ENCODE peak calls at places on chromosomes 5 and 9, in four cellular contexts. D, G, K and Q are unnamed samples.

GRCh38 chr5:58263291-58263690 is 196.6 kb downstream of the PLK2 start:
- DNase-seq in G (no peak), K (no peak), D (no peak), Q (no peak)

GRCh38 chr9:98317134-98317857 is 61.8 kb upstream of the TBC1D2 start:
- DNase-seq in K (no peak), D (no peak), G (no peak), Q (no peak)

GRCh38 chr5:17443333-17444125 is 54.5 kb upstream of the TAF11L2 start:
- DNase-seq in D (no peak), K (no peak), G (no peak), Q (no peak)

GRCh38 chr5:172637122-172637580 is 3.9 kb upstream of the NEURL1B start:
- DNase-seq in K (no peak), G (no peak), D (no peak), Q (no peak)

GRCh38 chr5:171850354-171850947 is 64.8 kb downstream of the SMIM23 start:
- DNase-seq in D (peak), G (peak), K (peak), Q (no peak)

GRCh38 chr9:7094052-7094451 is 336.3 kb downstream of the KDM4C start:
- DNase-seq in G (no peak), D (no peak), K (peak), Q (no peak)

GRCh38 chr9:40911647-40912046 is 216.8 kb downstream of the FOXD4L6 start:
- DNase-seq in G (no peak), D (no peak), K (no peak), Q (no peak)

GRCh38 chr5:5126444-5126843 is 13.7 kb upstream of the ADAMTS16 start:
- DNase-seq in K (no peak), G (no peak), D (no peak), Q (no peak)

GRCh38 chr5:58444805-58445204 is 15.1 kb downstream of the PLK2 start:
- DNase-seq in K (no peak), G (no peak), D (no peak), Q (no peak)

GRCh38 chr5:98773214-98773463 is 324 bp upstream of the RGMB start:
- DNase-seq in G (no peak), D (no peak), K (no peak), Q (peak)

GRCh38 chr9:81591791-81592190 is 97.6 kb downstream of the TLE1 start:
- DNase-seq in G (no peak), K (no peak), D (no peak), Q (no peak)

GRCh38 chr9:22331533-22331932 is 115.1 kb upstream of the DMRTA1 start:
- DNase-seq in D (no peak), K (no peak), G (no peak), Q (no peak)

GRCh38 chr9:79764377-79764776 is 192.6 kb downstream of the TLE4 start:
- DNase-seq in K (no peak), D (no peak), G (no peak), Q (no peak)

GRCh38 chr9:4117835-4118610 is 181.8 kb downstream of the GLIS3 start:
- DNase-seq in D (no peak), K (peak), G (peak), Q (no peak)

GRCh38 chr5:125412561-125413535 is 666.4 kb upstream of the ZNF608 start:
- DNase-seq in D (no peak), K (peak), G (no peak), Q (no peak)

GRCh38 chr9:81371824-81372223 is 317.5 kb downstream of the TLE1 start:
- DNase-seq in K (no peak), G (no peak), D (no peak), Q (no peak)

GRCh38 chr5:84242286-84242685 is 142.4 kb downstream of the EDIL3 start:
- DNase-seq in K (no peak), G (no peak), D (no peak), Q (no peak)

GRCh38 chr5:74154526-74154925 is 486.0 kb downstream of the ENC1 start:
- DNase-seq in K (no peak), G (no peak), D (no peak), Q (no peak)

GRCh38 chr5:1538276-1538675 is 14.5 kb upstream of the LPCAT1 start:
- DNase-seq in K (no peak), D (no peak), G (no peak), Q (no peak)

GRCh38 chr9:71249729-71250317 is 128.4 kb upstream of the TRPM3 start:
- DNase-seq in K (peak), G (peak), D (peak), Q (peak)

GRCh38 chr5:14038341-14038959 is 94.0 kb upstream of the DNAH5 start:
- DNase-seq in G (peak), K (peak), D (peak), Q (peak)

GRCh38 chr5:133328800-133329199 is 277.0 kb downstream of the HSPA4 start:
- DNase-seq in G (no peak), D (no peak), K (no peak), Q (no peak)

GRCh38 chr5:151718653-151719052 is 31.9 kb upstream of the SPARC start:
- DNase-seq in G (no peak), K (no peak), D (no peak), Q (no peak)

GRCh38 chr5:150066901-150067396 is 19.4 kb downstream of the CSF1R start:
- DNase-seq in G (no peak), K (no peak), D (no peak), Q (no peak)

GRCh38 chr5:67511911-67512310 is 315.3 kb upstream of the CD180 start:
- DNase-seq in G (no peak), K (no peak), D (no peak), Q (no peak)

GRCh38 chr9:91811024-91811909 is 138.8 kb downstream of the ROR2 start:
- DNase-seq in G (no peak), K (no peak), D (no peak), Q (no peak)

GRCh38 chr5:181255276-181255675 is 5.7 kb downstream of the TRIM52 start:
- DNase-seq in G (no peak), D (no peak), K (no peak), Q (no peak)

GRCh38 chr5:133675376-133676154 is 63.2 kb upstream of the FSTL4 start:
- DNase-seq in G (no peak), K (no peak), D (no peak), Q (no peak)

GRCh38 chr9:38413283-38413682 is 11.0 kb downstream of the IGFBPL1 start:
- DNase-seq in D (no peak), K (no peak), G (no peak), Q (no peak)

GRCh38 chr9:90799271-90799860 is 2.3 kb upstream of the SYK start:
- DNase-seq in D (no peak), G (no peak), K (no peak), Q (no peak)
- TF ChIP-seq TCF7L2 in D (no peak), G (no peak), K (no peak), Q (no peak)

DNA sequence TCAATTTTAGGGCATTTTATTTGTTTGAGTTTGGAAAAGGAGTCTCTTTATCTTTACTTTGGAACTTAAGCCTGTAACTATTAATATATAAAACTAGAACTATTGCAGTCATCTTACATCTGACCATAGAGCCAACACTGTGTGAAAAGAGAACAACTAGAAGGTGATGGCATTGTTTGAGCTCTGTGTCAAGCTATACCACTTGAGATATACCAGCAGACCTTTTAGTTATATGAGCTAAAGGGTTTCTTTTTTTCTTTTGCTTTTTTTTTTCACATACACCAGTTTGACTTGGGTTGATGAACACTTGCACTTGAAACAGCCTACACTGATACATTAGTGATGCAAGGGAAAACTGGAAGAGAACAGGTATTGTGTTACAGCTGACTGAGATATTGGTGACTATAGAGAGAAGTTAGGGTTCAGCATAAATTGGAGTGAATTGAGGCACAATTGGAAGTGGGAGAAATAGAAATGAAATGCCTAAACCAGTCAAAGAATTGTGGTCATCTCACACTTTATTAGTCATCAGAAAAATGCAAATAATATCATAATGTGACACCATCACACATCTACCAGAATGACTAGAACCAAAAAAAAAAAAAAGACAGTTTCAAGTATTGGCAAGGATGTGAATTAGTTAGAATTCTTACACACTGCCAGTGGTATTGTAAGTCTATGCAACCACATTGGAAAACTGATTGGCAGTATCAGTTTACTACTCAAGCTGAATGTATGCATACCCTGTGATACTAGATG is 60.9 kb downstream of the ADRB2 start:
- DNase-seq in K (no peak), G (no peak), D (no peak), Q (no peak)
- TF ChIP-seq TCF7L2 in K (no peak), G (no peak), D (no peak), Q (no peak)

GRCh38 chr5:131496400-131496713 is 138.7 kb downstream of the RAPGEF6 start:
- DNase-seq in K (no peak), D (no peak), G (no peak), Q (no peak)
- TF ChIP-seq TCF7L2 in K (no peak), D (no peak), G (no peak), Q (no peak)

DNA sequence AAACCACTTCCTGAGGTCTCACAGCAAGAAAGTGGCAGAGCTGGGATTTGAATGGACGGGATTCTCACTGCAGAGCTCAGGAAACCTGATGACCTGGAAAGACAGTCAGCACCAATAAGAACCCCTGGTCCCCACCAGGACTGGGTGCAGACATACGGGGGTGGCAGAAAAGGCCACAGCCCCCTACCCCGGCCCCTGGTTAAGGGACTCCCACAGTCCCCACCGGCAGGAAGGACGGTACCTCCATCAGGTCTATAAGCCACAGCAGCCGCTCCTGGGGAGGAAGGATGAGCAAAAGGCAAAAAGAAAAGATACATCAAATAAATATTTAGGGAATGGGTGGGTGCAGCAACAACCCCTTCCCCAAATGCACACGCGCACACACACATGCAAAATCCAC is 32.0 kb upstream of the AKNA start:
- DNase-seq in G (no peak), D (no peak), K (no peak), Q (no peak)
- TF ChIP-seq TCF7L2 in G (no peak), D (no peak), K (no peak), Q (no peak)

GRCh38 chr5:34656001-34656699 is at the start of gene RAI14:
- DNase-seq in D (peak), K (peak), G (peak), Q (no peak)
- TF ChIP-seq TCF7L2 in D (no peak), K (no peak), G (no peak), Q (no peak)

GRCh38 chr9:123402981-123403509 is 47.0 kb downstream of the CRB2 start:
- DNase-seq in D (no peak), K (no peak), G (no peak), Q (no peak)
- TF ChIP-seq TCF7L2 in D (no peak), K (no peak), G (no peak), Q (no peak)